ENCODE peak calls at places on chromosomes 13 and 19, in five cellular contexts. S is K562, P is HepG2, J is GM12878, A is A549. C is an unnamed sample.

GRCh38 chr13:95948646-95949045 is 104.6 kb downstream of the UGGT2 start:
- DNase-seq in S (no peak), P (no peak), J (no peak), A (no peak), C (no peak)

GRCh38 chr13:44921931-44922758 is 67.1 kb downstream of the NUFIP1 start:
- DNase-seq in S (no peak), P (peak), J (no peak), A (peak), C (no peak)

GRCh38 chr13:28138756-28139470 is 568 bp downstream of the PAN3 start:
- DNase-seq in S (peak), P (peak), J (peak), A (peak), C (peak)

GRCh38 chr13:101289764-101290163 is 126.5 kb downstream of the NALCN start:
- DNase-seq in S (no peak), P (no peak), J (no peak), A (peak), C (peak)

GRCh38 chr19:3880471-3881271 is at the start of gene ATCAY:
- DNase-seq in S (no peak), P (no peak), J (no peak), A (no peak), C (peak)

GRCh38 chr19:3660493-3661219 is 34.1 kb upstream of the CACTIN start:
- DNase-seq in S (no peak), P (no peak), J (no peak), A (no peak), C (no peak)

GRCh38 chr13:40440990-40441820 is 225.2 kb downstream of the FOXO1 start:
- DNase-seq in S (no peak), P (no peak), J (no peak), A (peak), C (no peak)

GRCh38 chr19:5706876-5707573 is 12.9 kb downstream of the LONP1 start:
- DNase-seq in S (no peak), P (no peak), J (no peak), A (no peak), C (no peak)

GRCh38 chr19:28864577-28865042 is 348.3 kb downstream of the UQCRFS1 start:
- DNase-seq in S (no peak), P (no peak), J (no peak), A (no peak), C (no peak)

GRCh38 chr13:110841846-110842245 is 73.0 kb downstream of the ANKRD10 start:
- DNase-seq in S (no peak), P (no peak), J (no peak), A (no peak), C (no peak)

GRCh38 chr19:11236324-11237301 is 2.8 kb upstream of the ANGPTL8 start:
- DNase-seq in S (no peak), P (peak), J (no peak), A (no peak), C (no peak)

GRCh38 chr19:47190167-47190727 is 40.8 kb downstream of the BBC3 start:
- DNase-seq in S (no peak), P (peak), J (no peak), A (peak), C (no peak)

DNA sequence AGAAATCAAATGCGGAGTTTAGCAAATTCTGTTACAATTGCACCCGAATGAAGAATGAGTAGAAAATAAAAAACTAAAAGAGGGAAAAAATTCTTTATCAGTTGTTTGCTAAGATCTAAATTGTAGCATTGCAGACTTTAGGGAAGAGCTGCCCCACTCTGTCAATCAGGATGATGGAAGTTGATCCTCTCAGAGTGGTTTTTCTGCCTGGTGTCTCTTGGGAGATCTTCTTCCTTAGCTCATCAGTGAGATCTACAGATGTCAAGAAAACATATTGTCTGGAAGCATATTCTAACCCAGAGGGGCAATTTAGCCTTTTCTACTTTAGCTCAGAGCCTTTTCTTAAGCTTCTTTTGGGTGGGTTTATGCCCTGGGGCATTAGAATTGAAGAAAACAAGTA is 223.2 kb upstream of the PCDH17 start:
- DNase-seq in S (no peak), P (no peak), J (no peak), A (no peak), C (no peak)
- TF ChIP-seq JUNB in S (no peak), P (no peak), J (no peak), A (no peak), C (no peak)

GRCh38 chr19:41478875-41479756 is 36.2 kb downstream of the ERICH4 start:
- DNase-seq in S (no peak), P (no peak), J (no peak), A (no peak), C (no peak)
- TF ChIP-seq JUNB in S (no peak), P (no peak), J (no peak), A (no peak), C (no peak)

GRCh38 chr19:18433039-18433691 is 4.8 kb downstream of the ISYNA1 start:
- DNase-seq in S (peak), P (no peak), J (no peak), A (no peak), C (peak)
- TF ChIP-seq JUNB in S (no peak), P (no peak), J (no peak), A (no peak), C (no peak)

DNA sequence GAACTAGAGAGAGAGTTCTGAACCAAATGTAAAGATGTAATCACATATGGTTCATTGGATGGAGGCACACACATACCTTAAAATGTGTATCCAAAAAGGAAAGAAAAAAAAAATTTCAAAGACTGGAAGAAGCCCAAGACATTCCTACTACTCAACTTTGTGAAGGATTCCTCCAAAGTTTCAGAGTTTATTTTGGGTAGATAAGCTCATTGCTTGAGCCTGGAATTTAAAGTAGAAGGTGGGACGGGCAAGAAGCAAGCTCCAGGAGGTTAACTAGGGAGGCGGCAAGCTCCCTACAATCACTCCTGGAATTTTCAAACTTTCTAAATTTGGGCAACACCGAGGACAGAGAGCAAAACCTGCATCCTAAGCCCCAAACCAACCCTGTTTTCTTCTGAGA is 1.9 kb downstream of the TSHZ3 start:
- DNase-seq in S (no peak), P (no peak), J (no peak), A (no peak), C (no peak)
- TF ChIP-seq JUNB in S (no peak), P (no peak), J (no peak), A (no peak), C (no peak)

GRCh38 chr13:31009166-31009565 is 76.7 kb downstream of the TEX26 start:
- DNase-seq in S (no peak), P (no peak), J (no peak), A (no peak), C (no peak)

GRCh38 chr13:31011193-31011860 is 78.9 kb downstream of the TEX26 start:
- DNase-seq in S (no peak), P (no peak), J (no peak), A (no peak), C (peak)

GRCh38 chr13:31014461-31014860 is 82.0 kb downstream of the TEX26 start:
- DNase-seq in S (no peak), P (no peak), J (no peak), A (no peak), C (no peak)

GRCh38 chr13:31015207-31015606 is 82.8 kb downstream of the TEX26 start:
- DNase-seq in S (no peak), P (no peak), J (no peak), A (no peak), C (no peak)

GRCh38 chr13:31012285-31013024 is 80.0 kb downstream of the TEX26 start:
- DNase-seq in S (no peak), P (peak), J (no peak), A (no peak), C (peak)
- TF ChIP-seq JUNB in S (no peak), P (no peak), J (no peak), A (no peak), C (no peak)